ENCODE peak calls at places on chromosomes 6 and 20, in eight cellular contexts. I, R, B, L, Z, N, P and S are unnamed samples.

GRCh38 chr20:33995053-33995816 is 1.5 kb downstream of the RALY start:
- DNase-seq in R (no peak), L (peak), Z (no peak), B (peak), N (no peak), P (no peak), I (no peak), S (no peak)

GRCh38 chr6:141199074-141199473 is 933.7 kb upstream of the GJE1 start:
- DNase-seq in L (peak), Z (no peak), P (no peak), R (no peak), I (no peak), N (no peak), B (peak), S (no peak)

GRCh38 chr20:11101696-11102095 is 427.9 kb upstream of the JAG1 start:
- DNase-seq in Z (no peak), R (no peak), L (no peak), B (no peak), I (no peak), P (no peak), N (no peak), S (no peak)

GRCh38 chr20:23493172-23493772 is 2.4 kb downstream of the CST8 start:
- DNase-seq in L (no peak), P (no peak), R (no peak), N (no peak), Z (no peak), I (no peak), B (no peak), S (peak)

GRCh38 chr20:58196402-58197184 is 31.9 kb downstream of the ANKRD60 start:
- DNase-seq in B (no peak), I (no peak), P (no peak), N (no peak), L (no peak), R (no peak), Z (no peak), S (no peak)

GRCh38 chr6:16276991-16277981 is 38.9 kb downstream of the GMPR start:
- DNase-seq in P (no peak), Z (no peak), B (peak), R (peak), L (peak), I (peak), N (peak), S (peak)

GRCh38 chr6:41658551-41659069 is 20.3 kb downstream of the MDFI start:
- DNase-seq in Z (no peak), P (no peak), N (no peak), L (no peak), B (no peak), I (peak), R (no peak), S (no peak)

GRCh38 chr6:16450285-16450684 is 211.9 kb downstream of the GMPR start:
- DNase-seq in R (no peak), B (peak), N (no peak), I (no peak), P (no peak), L (no peak), Z (no peak), S (no peak)

GRCh38 chr6:94130458-94130857 is 711.1 kb upstream of the EPHA7 start:
- DNase-seq in R (no peak), Z (no peak), I (no peak), B (peak), P (no peak), L (no peak), N (no peak), S (no peak)

GRCh38 chr6:109475625-109476024 is 7.4 kb downstream of the ZBTB24 start:
- DNase-seq in B (no peak), P (no peak), L (no peak), Z (no peak), I (no peak), N (no peak), R (no peak), S (no peak)

GRCh38 chr6:155889405-155889804 is 433.8 kb upstream of the NOX3 start:
- DNase-seq in P (no peak), I (no peak), L (no peak), B (no peak), R (no peak), N (no peak), Z (no peak), S (no peak)

GRCh38 chr20:24531202-24531601 is 61.8 kb downstream of the SYNDIG1 start:
- DNase-seq in I (no peak), R (no peak), Z (no peak), P (no peak), B (no peak), L (no peak), N (no peak), S (no peak)

GRCh38 chr20:9070304-9070703 is 1.4 kb downstream of the PLCB4 start:
- DNase-seq in I (no peak), P (no peak), R (no peak), Z (no peak), L (no peak), N (no peak), B (no peak), S (no peak)

GRCh38 chr20:32125511-32125910 is 16.0 kb downstream of the TM9SF4 start:
- DNase-seq in L (no peak), R (no peak), N (no peak), I (no peak), B (no peak), Z (no peak), P (no peak), S (no peak)

GRCh38 chr6:25478973-25479372 is 173.0 kb upstream of the SCGN start:
- DNase-seq in P (no peak), N (no peak), L (no peak), R (no peak), Z (no peak), I (no peak), B (no peak), S (no peak)

GRCh38 chr6:167056370-167056769 is 57.2 kb downstream of the CEP43 start:
- DNase-seq in Z (no peak), N (no peak), L (no peak), B (peak), I (no peak), P (no peak), R (no peak), S (no peak)

GRCh38 chr20:53738039-53738944 is 144.7 kb upstream of the ZNF217 start:
- DNase-seq in B (peak), N (peak), I (peak), P (peak), Z (no peak), R (peak), L (no peak), S (no peak)

GRCh38 chr20:38084425-38084951 is 50.9 kb downstream of the RPRD1B start:
- DNase-seq in L (peak), N (no peak), R (no peak), B (peak), I (no peak), P (no peak), Z (no peak), S (no peak)

GRCh38 chr20:43836790-43837189 is 77.9 kb upstream of the TOX2 start:
- DNase-seq in N (no peak), L (no peak), R (no peak), P (no peak), B (no peak), Z (no peak), I (no peak), S (no peak)

GRCh38 chr6:41092421-41093140 is 19.8 kb downstream of the NFYA start:
- DNase-seq in L (peak), R (peak), I (no peak), Z (no peak), B (peak), N (no peak), P (no peak), S (peak)

GRCh38 chr6:150200428-150201105 is 57.7 kb downstream of the PPP1R14C start:
- DNase-seq in P (no peak), L (no peak), N (no peak), I (no peak), B (no peak), Z (no peak), R (no peak), S (no peak)

GRCh38 chr20:23049933-23050838 is 714 bp upstream of the THBD start:
- DNase-seq in P (no peak), R (no peak), Z (no peak), I (peak), B (peak), L (no peak), N (peak), S (peak)

GRCh38 chr6:1686117-1687098 is 76.7 kb downstream of the FOXC1 start:
- DNase-seq in P (no peak), I (peak), L (peak), Z (no peak), N (peak), B (peak), R (peak), S (peak)

GRCh38 chr6:27242589-27243265 is 4.8 kb upstream of the PRSS16 start:
- DNase-seq in P (no peak), I (no peak), L (no peak), N (no peak), B (no peak), R (no peak), Z (no peak), S (no peak)

GRCh38 chr20:10505320-10506226 is 70.5 kb downstream of the SLX4IP start:
- DNase-seq in Z (no peak), B (peak), P (no peak), L (no peak), I (no peak), N (no peak), R (no peak), S (peak)

GRCh38 chr20:63361507-63362425 is 617 bp upstream of the CHRNA4 start:
- DNase-seq in P (no peak), B (no peak), L (no peak), N (no peak), Z (no peak), R (no peak), I (no peak), S (no peak)

GRCh38 chr6:27871919-27872633 is 40.1 kb downstream of the OR2B2 start:
- DNase-seq in N (peak), Z (peak), B (peak), L (peak), R (peak), I (peak), P (peak), S (peak)

GRCh38 chr6:14743465-14744211 is 502.2 kb upstream of the JARID2 start:
- DNase-seq in P (no peak), N (peak), B (peak), R (no peak), I (peak), L (no peak), Z (no peak), S (peak)

GRCh38 chr6:642805-643204 is 14.1 kb downstream of the HUS1B start:
- DNase-seq in P (no peak), B (no peak), L (no peak), N (no peak), Z (no peak), I (no peak), R (no peak), S (no peak)

GRCh38 chr6:152091851-152092341 is 284.4 kb downstream of the ESR1 start:
- DNase-seq in Z (no peak), P (no peak), N (no peak), L (no peak), B (peak), R (no peak), I (no peak), S (peak)

GRCh38 chr6:145963216-145964068 is 716 bp downstream of the SHPRH start:
- DNase-seq in P (peak), L (peak), I (peak), Z (peak), B (peak), R (peak), N (peak), S (peak)

GRCh38 chr6:41428995-41429417 is 93.6 kb downstream of the NCR2 start:
- DNase-seq in P (no peak), R (no peak), I (peak), L (no peak), Z (no peak), N (peak), B (peak), S (no peak)

GRCh38 chr6:13766201-13766634 is 48.1 kb downstream of the MCUR1 start:
- DNase-seq in R (no peak), I (no peak), P (no peak), N (no peak), B (peak), Z (no peak), L (no peak), S (peak)

GRCh38 chr6:16108996-16109658 is 19.8 kb upstream of the MYLIP start:
- DNase-seq in Z (no peak), P (no peak), R (peak), I (peak), B (peak), L (peak), N (no peak), S (no peak)

GRCh38 chr6:147384737-147385710 is 123.5 kb upstream of the SAMD5 start:
- DNase-seq in L (no peak), I (no peak), P (no peak), R (no peak), N (no peak), Z (no peak), B (no peak), S (no peak)

GRCh38 chr6:147389463-147389862 is 119.0 kb upstream of the SAMD5 start:
- DNase-seq in R (no peak), P (no peak), L (no peak), I (no peak), B (no peak), Z (no peak), N (no peak), S (no peak)

GRCh38 chr6:147392917-147393625 is 115.4 kb upstream of the SAMD5 start:
- DNase-seq in L (no peak), P (no peak), R (no peak), Z (no peak), N (no peak), B (no peak), I (no peak), S (no peak)

GRCh38 chr6:147395158-147395557 is 113.3 kb upstream of the SAMD5 start:
- DNase-seq in Z (no peak), P (no peak), B (peak), R (no peak), L (no peak), N (no peak), I (no peak), S (no peak)

GRCh38 chr6:147390909-147391536 is 117.5 kb upstream of the SAMD5 start:
- DNase-seq in P (no peak), N (no peak), Z (no peak), I (no peak), B (peak), R (no peak), L (peak), S (peak)
- TF ChIP-seq CTCF in P (peak), N (peak), Z (no peak), I (peak), B (peak), R (peak), L (peak), S (peak)

DNA sequence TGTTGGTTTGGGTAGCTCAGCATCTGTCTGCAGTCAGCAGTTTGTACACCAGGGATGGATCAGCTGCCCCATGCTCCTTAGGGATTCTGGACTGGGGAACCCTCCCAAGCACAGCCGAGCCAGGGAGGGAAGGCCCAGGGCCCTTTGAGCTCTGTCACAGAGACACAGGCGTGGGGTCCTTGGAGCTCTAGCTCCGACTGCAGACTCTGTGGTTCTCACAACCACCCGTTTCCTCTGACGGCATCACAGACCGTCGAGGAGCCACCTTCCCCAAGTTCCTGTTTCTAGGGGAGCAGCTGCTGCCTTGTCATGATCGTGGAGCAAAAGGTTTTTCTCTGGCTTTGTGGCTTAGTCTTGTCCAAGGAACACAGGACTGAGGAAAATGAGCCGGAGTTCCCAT is at the start of gene SLA2:
- DNase-seq in B (no peak), L (no peak), I (peak), Z (no peak), N (no peak), P (no peak), R (no peak), S (no peak)
- TF ChIP-seq CTCF in B (no peak), L (no peak), I (no peak), Z (no peak), N (no peak), P (no peak), R (no peak), S (no peak)

GRCh38 chr6:90297124-90297865 is 652 bp upstream of the BACH2 start:
- DNase-seq in L (no peak), I (no peak), R (peak), Z (no peak), P (no peak), N (no peak), B (no peak), S (no peak)
- TF ChIP-seq CTCF in L (no peak), I (no peak), R (no peak), Z (no peak), P (peak), N (no peak), B (no peak), S (no peak)

GRCh38 chr6:104286641-104287040 is 573.1 kb downstream of the HACE1 start:
- DNase-seq in P (no peak), L (no peak), I (no peak), Z (no peak), R (no peak), B (no peak), N (no peak), S (no peak)

GRCh38 chr6:104284872-104285271 is 574.8 kb downstream of the HACE1 start:
- DNase-seq in R (no peak), B (no peak), I (no peak), Z (no peak), L (no peak), N (no peak), P (no peak), S (no peak)

DNA sequence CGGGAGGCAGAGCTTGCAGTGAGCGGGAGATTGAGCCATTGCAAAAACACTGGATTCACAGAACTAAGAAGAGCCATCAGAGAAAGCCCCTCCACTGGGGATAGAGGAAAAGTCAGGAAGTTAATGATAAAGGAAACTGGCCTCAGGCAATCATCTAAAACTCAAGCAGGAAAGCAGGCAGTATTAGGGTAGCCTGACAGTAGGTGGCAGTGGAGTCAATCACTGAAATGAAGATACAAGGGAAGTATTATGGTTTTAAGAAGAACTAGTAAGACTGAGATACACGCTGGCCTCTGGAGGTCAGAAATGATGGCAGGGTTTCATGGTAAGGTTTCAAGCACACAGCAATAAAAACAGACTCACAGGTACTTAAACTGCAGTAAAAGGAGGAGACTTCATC is 578.3 kb downstream of the HACE1 start:
- DNase-seq in I (no peak), L (no peak), P (no peak), N (no peak), R (no peak), B (no peak), Z (no peak), S (no peak)
- TF ChIP-seq CTCF in I (no peak), L (no peak), P (no peak), N (no peak), R (no peak), B (no peak), Z (no peak), S (no peak)

GRCh38 chr6:4844108-4844507 is 67.9 kb downstream of the CDYL start:
- DNase-seq in R (no peak), Z (no peak), I (no peak), P (no peak), L (no peak), B (no peak), N (no peak), S (no peak)
- TF ChIP-seq CTCF in R (peak), Z (no peak), I (peak), P (peak), L (peak), B (peak), N (no peak), S (peak)

DNA sequence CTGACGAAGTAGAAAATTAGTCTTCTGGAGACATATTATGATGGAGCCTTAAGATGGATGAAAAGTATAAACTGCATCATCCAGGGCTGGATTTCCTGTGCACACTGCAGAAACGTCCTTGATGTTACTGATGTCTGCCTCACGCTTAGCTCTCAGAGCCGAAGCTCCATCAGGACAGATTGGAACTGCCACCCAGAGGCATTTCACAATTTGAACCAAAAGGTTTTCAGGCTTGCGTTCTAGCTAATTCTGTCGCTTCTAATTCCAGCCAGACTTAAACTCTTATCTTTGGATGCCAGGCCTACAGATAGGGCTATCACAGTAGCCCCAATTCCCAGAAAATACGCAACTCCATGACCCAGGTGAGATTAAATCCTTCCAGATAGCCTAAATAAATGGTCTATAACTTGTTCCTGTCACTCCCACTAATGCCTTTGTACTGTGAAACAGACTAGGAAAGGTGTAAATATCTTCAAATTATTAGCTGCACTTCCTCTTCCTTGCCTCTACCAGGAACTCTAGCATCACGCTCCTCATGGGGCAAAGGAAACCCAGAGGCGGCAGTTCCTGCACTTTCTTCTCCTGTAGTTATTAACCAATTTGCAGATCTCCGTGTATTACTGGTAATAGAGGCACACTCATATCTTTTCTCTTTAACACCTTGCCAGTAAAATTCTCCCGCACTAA is 634.6 kb downstream of the PRKN start:
- DNase-seq in P (no peak), L (no peak), Z (no peak), N (no peak), B (no peak), I (no peak), R (no peak), S (no peak)
- TF ChIP-seq CTCF in P (no peak), L (no peak), Z (no peak), N (no peak), B (no peak), I (no peak), R (no peak), S (no peak)

DNA sequence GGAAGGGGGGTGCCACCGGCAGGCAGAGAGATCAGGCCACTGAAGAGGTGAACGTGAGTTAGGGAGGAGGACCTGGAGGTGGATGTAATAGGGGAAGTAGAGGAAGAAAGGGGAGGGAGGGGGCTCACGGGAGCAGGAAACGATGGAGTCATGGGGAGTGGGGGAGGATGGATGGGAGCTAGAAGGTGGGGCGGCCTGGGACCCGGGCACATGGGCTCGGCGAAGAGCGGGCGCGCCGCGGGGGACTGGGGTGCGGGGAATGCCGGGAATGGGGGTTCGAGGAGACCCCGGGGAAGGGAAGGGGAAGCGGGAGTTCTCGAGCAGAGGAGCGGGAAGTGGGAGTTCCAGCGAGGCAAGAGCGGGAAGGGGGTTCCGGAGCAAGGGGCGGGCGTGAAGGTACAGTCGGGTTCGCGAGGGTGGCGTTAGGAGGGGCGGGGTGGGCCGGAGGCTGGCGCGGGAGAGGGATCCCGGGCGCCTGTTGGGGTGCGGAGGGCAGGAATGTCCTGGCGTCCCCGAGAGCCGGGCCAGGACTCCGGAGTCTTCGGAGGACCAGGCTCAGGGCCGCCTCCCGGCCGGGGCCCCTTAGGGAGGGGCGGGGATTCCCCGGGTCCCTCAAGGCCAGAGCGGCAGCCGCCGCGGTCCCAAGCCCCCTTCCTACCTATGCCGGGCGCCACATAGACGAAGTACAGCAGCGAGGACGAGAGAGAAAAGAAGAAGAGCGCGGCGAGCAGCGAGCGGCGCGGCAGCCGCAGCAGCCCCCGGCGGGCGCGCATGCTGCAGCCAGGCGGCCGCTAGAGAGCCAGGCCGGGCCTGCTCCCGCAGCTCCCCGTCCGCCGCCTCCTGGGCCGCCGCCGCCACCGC is 530 bp downstream of the B4GALT5 start:
- DNase-seq in N (peak), I (peak), Z (no peak), R (peak), B (peak), L (peak), P (no peak), S (no peak)
- TF ChIP-seq CTCF in N (peak), I (no peak), Z (no peak), R (no peak), B (no peak), L (no peak), P (peak), S (no peak)

GRCh38 chr6:32255212-32256153 is 31.6 kb upstream of the NOTCH4 start:
- DNase-seq in P (no peak), I (peak), Z (no peak), N (peak), B (peak), R (peak), L (peak), S (peak)
- TF ChIP-seq CTCF in P (peak), I (peak), Z (peak), N (peak), B (peak), R (peak), L (peak), S (peak)